ENCODE peak calls at places on chromosomes 2 and 18, in seven cellular contexts. H is left cardiac atrium; V is AG10803; K is adrenal gland; T is activated CD8-positive, alpha-beta memory T cell treated with anti-CD3 and anti-CD28 coated beads for 24 hours; J is NAMALWA; Y is HCEC 1CT. I is an unnamed sample.

GRCh38 chr2:100869146-100869545 is 49.2 kb downstream of the NPAS2 start:
- DNase-seq in H (no peak), V (no peak), K (no peak), T (no peak), J (no peak), Y (no peak), I (no peak)

GRCh38 chr2:193409951-193410350 is 1215.2 kb upstream of the TMEFF2 start:
- DNase-seq in H (no peak), V (no peak), K (no peak), T (no peak), J (no peak), Y (no peak), I (no peak)

GRCh38 chr18:21242141-21243040 is at the start of gene GREB1L:
- DNase-seq in H (peak), V (peak), K (peak), T (peak), J (no peak), Y (peak), I (peak)

GRCh38 chr2:165120740-165121467 is 82.9 kb downstream of the SCN3A start:
- DNase-seq in H (no peak), V (no peak), K (no peak), T (no peak), J (no peak), Y (no peak), I (no peak)

GRCh38 chr2:20818820-20819219 is 4.1 kb downstream of the LDAH start:
- DNase-seq in H (no peak), V (no peak), K (no peak), T (no peak), J (no peak), Y (no peak), I (no peak)

GRCh38 chr2:31429759-31430438 is 15.4 kb upstream of the XDH start:
- DNase-seq in H (no peak), V (no peak), K (no peak), T (no peak), J (no peak), Y (peak), I (no peak)

GRCh38 chr2:199697469-199697868 is 153.5 kb downstream of the FTCDNL1 start:
- DNase-seq in H (no peak), V (no peak), K (no peak), T (no peak), J (no peak), Y (no peak), I (no peak)

GRCh38 chr18:44341759-44342158 is 338.9 kb upstream of the SETBP1 start:
- DNase-seq in H (no peak), V (no peak), K (no peak), T (no peak), J (no peak), Y (no peak), I (no peak)

GRCh38 chr2:120825370-120826259 is 89.9 kb downstream of the GLI2 start:
- DNase-seq in H (peak), V (peak), K (peak), T (no peak), J (no peak), Y (peak), I (peak)

GRCh38 chr2:209495855-209496585 is 72.2 kb downstream of the MAP2 start:
- DNase-seq in H (no peak), V (peak), K (peak), T (no peak), J (no peak), Y (peak), I (no peak)

I was measured in testis.